ENCODE peak calls at places on chromosomes 6 and 20, in four cellular contexts. Y is CD8-positive, alpha-beta memory T cell; G is aorta; A is CD4-positive, CD25-positive, alpha-beta regulatory T cell. W is an unnamed sample. For H3K4me1, the result is how much of the 10 kb centered on the place peaks cover.

GRCh38 chr20:29443819-29444218 is 1813.6 kb upstream of the DEFB115 start:
- DNase-seq in G (no peak), Y (no peak), A (no peak), W (no peak)

GRCh38 chr6:128456510-128457244 is 63.7 kb downstream of the PTPRK start:
- DNase-seq in A (no peak), Y (no peak), G (no peak), W (no peak)

GRCh38 chr6:157552171-157552747 is 171.3 kb downstream of the ZDHHC14 start:
- DNase-seq in A (no peak), G (no peak), Y (no peak), W (no peak)

GRCh38 chr20:52578559-52578958 is 387.0 kb upstream of the ZFP64 start:
- DNase-seq in A (no peak), G (no peak), Y (no peak), W (no peak)

GRCh38 chr20:4043801-4044200 is 28.4 kb upstream of the RNF24 start:
- DNase-seq in G (no peak), A (no peak), Y (no peak), W (peak)

GRCh38 chr20:45229264-45230056 is 8.3 kb downstream of the SEMG2 start:
- DNase-seq in A (peak), Y (no peak), G (no peak), W (peak)

GRCh38 chr6:75334266-75335040 is 49.9 kb upstream of the TMEM30A start:
- DNase-seq in Y (no peak), G (no peak), A (no peak), W (no peak)

GRCh38 chr6:25404693-25405169 is 125.6 kb downstream of the CARMIL1 start:
- DNase-seq in Y (peak), A (peak), G (no peak), W (peak)

GRCh38 chr20:54221383-54221782 is 13.5 kb downstream of the PFDN4 start:
- DNase-seq in A (peak), G (no peak), Y (no peak), W (no peak)

GRCh38 chr20:1697592-1697991 is 40.0 kb upstream of the SIRPG start:
- DNase-seq in A (no peak), G (no peak), Y (no peak), W (no peak)

GRCh38 chr20:5863040-5863811 is 87.1 kb downstream of the TRMT6 start:
- DNase-seq in A (no peak), Y (no peak), G (no peak), W (no peak)

GRCh38 chr20:35837577-35838195 is 65.9 kb downstream of the PHF20 start:
- DNase-seq in Y (no peak), A (no peak), G (no peak), W (no peak)

GRCh38 chr6:110562316-110562915 is 86.0 kb upstream of the SLC22A16 start:
- DNase-seq in A (no peak), G (no peak), Y (no peak), W (no peak)

GRCh38 chr6:167091149-167092107 is 31.5 kb upstream of the CCR6 start:
- DNase-seq in G (no peak), Y (no peak), A (peak), W (peak)

GRCh38 chr6:18395851-18396187 is 8.7 kb downstream of the RNF144B start:
- DNase-seq in G (no peak), A (no peak), Y (no peak), W (no peak)

GRCh38 chr6:35043381-35043780 is 97.8 kb downstream of the TCP11 start:
- DNase-seq in G (no peak), Y (no peak), A (no peak), W (no peak)
- H3K4me1 ChIP-seq in G (under half), Y (under half), A (under half), W (under half)

DNA sequence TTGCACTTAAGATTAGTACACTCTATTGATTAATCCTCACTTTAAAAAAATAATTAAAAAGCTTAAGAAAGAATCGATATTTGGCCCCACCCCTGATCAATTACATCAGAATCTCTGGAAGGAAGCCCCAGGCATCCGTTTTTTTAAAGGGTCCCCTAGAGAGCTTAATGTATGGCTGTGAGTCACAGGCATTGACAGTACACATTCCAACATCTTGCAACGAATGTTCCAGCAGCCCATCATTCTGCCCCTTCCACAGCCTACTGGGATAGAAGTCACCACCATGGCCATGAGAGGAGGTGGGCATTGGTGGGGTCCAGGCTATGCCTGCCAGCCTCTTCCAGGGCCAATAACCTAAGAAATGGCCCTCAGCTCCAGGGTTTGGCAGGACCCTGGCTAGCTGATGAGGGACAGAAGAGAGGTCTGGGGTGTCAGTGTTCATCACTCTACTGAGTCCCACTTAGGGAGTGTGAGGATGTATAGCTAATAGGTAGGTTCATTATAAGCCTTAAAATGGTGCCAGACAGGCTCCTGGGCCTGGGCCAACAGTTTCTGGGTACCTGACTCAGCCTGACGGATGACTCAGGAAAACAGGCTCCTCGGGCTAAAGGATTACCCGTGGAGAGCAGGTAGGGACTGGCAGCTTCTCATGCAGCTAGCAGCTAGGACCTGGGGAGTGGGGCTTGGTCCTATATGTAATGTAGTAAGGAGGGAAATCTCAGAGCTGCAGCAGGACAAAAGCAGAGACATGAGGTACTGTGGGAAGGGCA is 40.4 kb downstream of the MDGA1 start:
- DNase-seq in Y (no peak), A (no peak), G (no peak), W (no peak)
- H3K4me1 ChIP-seq in Y (under half), A (under half), G (under half), W (under half)

GRCh38 chr20:31843881-31844280 is 1.5 kb downstream of the FOXS1 start:
- DNase-seq in Y (no peak), G (no peak), A (no peak), W (no peak)

GRCh38 chr20:31843288-31843687 is 2.1 kb downstream of the FOXS1 start:
- DNase-seq in G (no peak), Y (no peak), A (no peak), W (no peak)

GRCh38 chr20:31840906-31841816 is 4.2 kb downstream of the FOXS1 start:
- DNase-seq in A (no peak), Y (no peak), G (peak), W (no peak)

GRCh38 chr20:31842471-31843157 is 2.8 kb downstream of the FOXS1 start:
- DNase-seq in A (no peak), Y (no peak), G (peak), W (no peak)

GRCh38 chr20:31841928-31842327 is 3.5 kb downstream of the FOXS1 start:
- DNase-seq in A (no peak), G (peak), Y (no peak), W (no peak)
- H3K4me1 ChIP-seq in A (under half), G (under half), Y (under half), W (under half)

GRCh38 chr20:49892260-49893216 is 22.8 kb downstream of the SPATA2 start:
- DNase-seq in Y (no peak), A (no peak), G (no peak), W (no peak)
- H3K4me1 ChIP-seq in Y (under half), A (under half), G (under half), W (under half)

W was measured in Peyer's patch.